ENCODE peak calls at places on chromosome 1, in seven cellular contexts. C is nephron progenitor cell, Z is HT1080, F is kidney epithelial cell, L is NCI-H1436, N is NCI-H1694, K is mesendoderm. E is an unnamed sample.
A peak's percentile ranks its signal among the peaks of the same experiment; 100 is the strongest.

GRCh38 chr1:173878251-173878650 is 10.1 kb downstream of the ZBTB37 start:
- DNase-seq in K (no peak), F (no peak), C (no peak), Z (no peak), L (no peak), N (no peak), E (no peak)

GRCh38 chr1:40706626-40707025 is 15.1 kb downstream of the NFYC start:
- DNase-seq in F (no peak), K (no peak), C (no peak), L (no peak), N (no peak), Z (no peak), E (no peak)

GRCh38 chr1:221555689-221556433 is 186.0 kb downstream of the DUSP10 start:
- DNase-seq in L (no peak), C (no peak), F (no peak), K (no peak), Z (no peak), N (no peak), E (peak; percentile 68)

GRCh38 chr1:178282949-178283367 is 189.1 kb downstream of the RASAL2 start:
- DNase-seq in K (peak; percentile 72), Z (peak; percentile 74), N (peak; percentile 8), C (no peak), L (no peak), F (no peak), E (peak; percentile 11)

GRCh38 chr1:60911980-60912692 is 170.2 kb upstream of the NFIA start:
- DNase-seq in C (no peak), K (no peak), Z (no peak), L (peak; percentile 73), N (peak; percentile 85), F (no peak), E (no peak)

GRCh38 chr1:180178511-180179161 is 24.0 kb downstream of the QSOX1 start:
- DNase-seq in K (peak; percentile 61), C (peak; percentile 83), Z (peak; percentile 31), N (peak; percentile 78), F (no peak), L (peak; percentile 29), E (peak; percentile 69)

GRCh38 chr1:81781749-81782148 is 19.0 kb upstream of the ADGRL2 start:
- DNase-seq in C (no peak), N (no peak), L (no peak), K (peak; percentile 15), F (no peak), Z (no peak), E (no peak)

GRCh38 chr1:10616696-10617095 is 141.9 kb downstream of the PEX14 start:
- DNase-seq in K (no peak), N (no peak), F (no peak), C (no peak), L (no peak), Z (no peak), E (no peak)

GRCh38 chr1:153608742-153609584 is 4.0 kb downstream of the S100A16 start:
- DNase-seq in Z (peak; percentile 97), K (peak; percentile 83), N (no peak), C (peak; percentile 84), F (peak; percentile 86), L (no peak), E (peak; percentile 91)

GRCh38 chr1:246592695-246593094 is 26.4 kb downstream of the CNST start:
- DNase-seq in K (no peak), F (no peak), N (no peak), L (no peak), Z (no peak), C (no peak), E (peak; percentile 97)

GRCh38 chr1:209561561-209561960 is 22.0 kb upstream of the CAMK1G start:
- DNase-seq in C (no peak), Z (no peak), F (no peak), L (no peak), K (no peak), N (no peak), E (no peak)

GRCh38 chr1:3625151-3625907 is 514 bp downstream of the TPRG1L start:
- DNase-seq in C (no peak), K (peak; percentile 75), Z (no peak), F (no peak), L (no peak), N (no peak), E (peak; percentile 58)

GRCh38 chr1:89907669-89908293 is 86.9 kb downstream of the LRRC8D start:
- DNase-seq in F (no peak), C (no peak), Z (peak; percentile 84), K (peak; percentile 21), N (no peak), L (no peak), E (no peak)

GRCh38 chr1:88753506-88753905 is 69.4 kb downstream of the PKN2 start:
- DNase-seq in C (no peak), F (no peak), L (no peak), Z (no peak), K (no peak), N (no peak), E (no peak)

GRCh38 chr1:36304521-36304920 is 1.6 kb upstream of the SH3D21 start:
- DNase-seq in N (no peak), C (no peak), K (no peak), L (no peak), Z (no peak), F (no peak), E (no peak)

GRCh38 chr1:99978218-99978617 is 8.4 kb downstream of the SLC35A3 start:
- DNase-seq in Z (no peak), L (no peak), F (no peak), C (no peak), K (no peak), N (no peak), E (no peak)

GRCh38 chr1:151443846-151444790 is 15.2 kb downstream of the POGZ start:
- DNase-seq in C (peak; percentile 35), F (peak; percentile 73), N (peak; percentile 86), K (peak; percentile 86), L (peak; percentile 53), Z (peak; percentile 80), E (peak; percentile 85)

GRCh38 chr1:110136911-110137310 is 13.4 kb upstream of the SLC6A17 start:
- DNase-seq in Z (no peak), F (no peak), C (peak; percentile 78), N (peak; percentile 56), K (peak; percentile 63), L (peak; percentile 92), E (no peak)

GRCh38 chr1:116497660-116498059 is 73.2 kb downstream of the CD58 start:
- DNase-seq in C (no peak), Z (peak; percentile 53), F (no peak), L (no peak), K (no peak), N (no peak), E (peak; percentile 67)

GRCh38 chr1:8603220-8603616 is 214.2 kb downstream of the RERE start:
- DNase-seq in K (no peak), C (no peak), N (no peak), F (no peak), L (no peak), Z (no peak), E (no peak)

GRCh38 chr1:109425391-109425790 is 857 bp downstream of the PSMA5 start:
- DNase-seq in Z (no peak), L (no peak), K (peak; percentile 6), F (no peak), N (no peak), C (no peak), E (no peak)

GRCh38 chr1:168179411-168180147 is 817 bp downstream of the TIPRL start:
- DNase-seq in K (peak; percentile 28), F (no peak), L (no peak), C (peak; percentile 1), Z (peak; percentile 11), N (no peak), E (peak; percentile 21)

GRCh38 chr1:1431845-1432565 is 3.5 kb upstream of the VWA1 start:
- DNase-seq in N (no peak), K (peak; percentile 57), Z (no peak), F (no peak), L (no peak), C (peak; percentile 60), E (peak; percentile 53)

GRCh38 chr1:154574715-154575114 is 7.1 kb downstream of the CHRNB2 start:
- DNase-seq in Z (peak; percentile 21), K (peak; percentile 12), L (no peak), N (peak; percentile 84), F (no peak), C (no peak), E (peak; percentile 27)

GRCh38 chr1:89273324-89273778 is 691 bp upstream of the GBP5 start:
- DNase-seq in L (no peak), F (no peak), N (no peak), Z (no peak), C (no peak), K (no peak), E (no peak)

GRCh38 chr1:236605030-236605806 is 902 bp upstream of the HEATR1 start:
- DNase-seq in Z (no peak), N (no peak), F (no peak), L (no peak), C (no peak), K (no peak), E (no peak)

GRCh38 chr1:246647113-246647512 is 77.1 kb upstream of the SCCPDH start:
- DNase-seq in Z (peak; percentile 6), F (no peak), L (peak; percentile 71), C (peak; percentile 62), N (peak; percentile 11), K (peak; percentile 92), E (peak; percentile 76)